ENCODE peak calls at places on chromosome 3, in seven cellular contexts. One of them, this sample, is unnamed.

GRCh38 chr3:193729601-193730000 is 136.6 kb downstream of the OPA1 start:
- DNase-seq in activated naive CD8-positive, alpha-beta T cell treated with anti-CD3 and anti-CD28 coated beads, Interleukin-2, amount 50 U/mL, for 16 hours: no peak
- DNase-seq in activated CD4-positive, alpha-beta memory T cell treated with anti-CD3 and anti-CD28 coated beads, Interleukin-2, amount 10 ng/mL, durations not matched to agents 7 days and 5 days: no peak
- DNase-seq in stimulated activated CD8-positive, alpha-beta memory T cell treated with anti-CD3 and anti-CD28 coated beads, Interleukin-7, amount 100 ng/mL, for 1 hour: no peak
- DNase-seq in fibroblast of lung: no peak
- DNase-seq in NCI-H1092: no peak
- DNase-seq in brain pericyte: no peak
- DNase-seq in this sample: no peak

GRCh38 chr3:196207159-196207832 is 3.9 kb downstream of the ZDHHC19 start:
- DNase-seq in activated CD4-positive, alpha-beta memory T cell treated with anti-CD3 and anti-CD28 coated beads, Interleukin-2, amount 10 ng/mL, durations not matched to agents 7 days and 5 days: peak
- DNase-seq in brain pericyte: no peak
- DNase-seq in activated naive CD8-positive, alpha-beta T cell treated with anti-CD3 and anti-CD28 coated beads, Interleukin-2, amount 50 U/mL, for 16 hours: no peak
- DNase-seq in fibroblast of lung: no peak
- DNase-seq in stimulated activated CD8-positive, alpha-beta memory T cell treated with anti-CD3 and anti-CD28 coated beads, Interleukin-7, amount 100 ng/mL, for 1 hour: no peak
- DNase-seq in NCI-H1092: no peak
- DNase-seq in this sample: peak

GRCh38 chr3:7750296-7750695 is 751.3 kb upstream of the LMCD1 start:
- DNase-seq in fibroblast of lung: no peak
- DNase-seq in brain pericyte: no peak
- DNase-seq in NCI-H1092: no peak
- DNase-seq in activated CD4-positive, alpha-beta memory T cell treated with anti-CD3 and anti-CD28 coated beads, Interleukin-2, amount 10 ng/mL, durations not matched to agents 7 days and 5 days: no peak
- DNase-seq in stimulated activated CD8-positive, alpha-beta memory T cell treated with anti-CD3 and anti-CD28 coated beads, Interleukin-7, amount 100 ng/mL, for 1 hour: no peak
- DNase-seq in activated naive CD8-positive, alpha-beta T cell treated with anti-CD3 and anti-CD28 coated beads, Interleukin-2, amount 50 U/mL, for 16 hours: no peak
- DNase-seq in this sample: no peak

GRCh38 chr3:32452009-32452408 is 50.6 kb downstream of the CMTM6 start:
- DNase-seq in activated CD4-positive, alpha-beta memory T cell treated with anti-CD3 and anti-CD28 coated beads, Interleukin-2, amount 10 ng/mL, durations not matched to agents 7 days and 5 days: no peak
- DNase-seq in brain pericyte: no peak
- DNase-seq in fibroblast of lung: no peak
- DNase-seq in stimulated activated CD8-positive, alpha-beta memory T cell treated with anti-CD3 and anti-CD28 coated beads, Interleukin-7, amount 100 ng/mL, for 1 hour: no peak
- DNase-seq in activated naive CD8-positive, alpha-beta T cell treated with anti-CD3 and anti-CD28 coated beads, Interleukin-2, amount 50 U/mL, for 16 hours: no peak
- DNase-seq in NCI-H1092: no peak
- DNase-seq in this sample: no peak

GRCh38 chr3:141710888-141711616 is 27.0 kb upstream of the RNF7 start:
- DNase-seq in NCI-H1092: no peak
- DNase-seq in brain pericyte: no peak
- DNase-seq in stimulated activated CD8-positive, alpha-beta memory T cell treated with anti-CD3 and anti-CD28 coated beads, Interleukin-7, amount 100 ng/mL, for 1 hour: no peak
- DNase-seq in fibroblast of lung: peak
- DNase-seq in activated CD4-positive, alpha-beta memory T cell treated with anti-CD3 and anti-CD28 coated beads, Interleukin-2, amount 10 ng/mL, durations not matched to agents 7 days and 5 days: no peak
- DNase-seq in activated naive CD8-positive, alpha-beta T cell treated with anti-CD3 and anti-CD28 coated beads, Interleukin-2, amount 50 U/mL, for 16 hours: no peak
- DNase-seq in this sample: peak

GRCh38 chr3:62604301-62604700 is 231.0 kb upstream of the FEZF2 start:
- DNase-seq in activated naive CD8-positive, alpha-beta T cell treated with anti-CD3 and anti-CD28 coated beads, Interleukin-2, amount 50 U/mL, for 16 hours: no peak
- DNase-seq in NCI-H1092: no peak
- DNase-seq in fibroblast of lung: peak
- DNase-seq in activated CD4-positive, alpha-beta memory T cell treated with anti-CD3 and anti-CD28 coated beads, Interleukin-2, amount 10 ng/mL, durations not matched to agents 7 days and 5 days: no peak
- DNase-seq in brain pericyte: no peak
- DNase-seq in stimulated activated CD8-positive, alpha-beta memory T cell treated with anti-CD3 and anti-CD28 coated beads, Interleukin-7, amount 100 ng/mL, for 1 hour: no peak
- DNase-seq in this sample: peak

GRCh38 chr3:12342151-12342550 is 53.3 kb downstream of the PPARG start:
- DNase-seq in brain pericyte: no peak
- DNase-seq in activated naive CD8-positive, alpha-beta T cell treated with anti-CD3 and anti-CD28 coated beads, Interleukin-2, amount 50 U/mL, for 16 hours: no peak
- DNase-seq in activated CD4-positive, alpha-beta memory T cell treated with anti-CD3 and anti-CD28 coated beads, Interleukin-2, amount 10 ng/mL, durations not matched to agents 7 days and 5 days: no peak
- DNase-seq in stimulated activated CD8-positive, alpha-beta memory T cell treated with anti-CD3 and anti-CD28 coated beads, Interleukin-7, amount 100 ng/mL, for 1 hour: no peak
- DNase-seq in NCI-H1092: no peak
- DNase-seq in fibroblast of lung: no peak
- DNase-seq in this sample: no peak

GRCh38 chr3:170670504-170670903 is 84.6 kb upstream of the SLC7A14 start:
- DNase-seq in brain pericyte: no peak
- DNase-seq in activated naive CD8-positive, alpha-beta T cell treated with anti-CD3 and anti-CD28 coated beads, Interleukin-2, amount 50 U/mL, for 16 hours: no peak
- DNase-seq in stimulated activated CD8-positive, alpha-beta memory T cell treated with anti-CD3 and anti-CD28 coated beads, Interleukin-7, amount 100 ng/mL, for 1 hour: no peak
- DNase-seq in fibroblast of lung: no peak
- DNase-seq in NCI-H1092: no peak
- DNase-seq in activated CD4-positive, alpha-beta memory T cell treated with anti-CD3 and anti-CD28 coated beads, Interleukin-2, amount 10 ng/mL, durations not matched to agents 7 days and 5 days: no peak
- DNase-seq in this sample: no peak

GRCh38 chr3:66480666-66481065 is 20.2 kb downstream of the LRIG1 start:
- DNase-seq in fibroblast of lung: peak
- DNase-seq in stimulated activated CD8-positive, alpha-beta memory T cell treated with anti-CD3 and anti-CD28 coated beads, Interleukin-7, amount 100 ng/mL, for 1 hour: no peak
- DNase-seq in brain pericyte: no peak
- DNase-seq in activated naive CD8-positive, alpha-beta T cell treated with anti-CD3 and anti-CD28 coated beads, Interleukin-2, amount 50 U/mL, for 16 hours: no peak
- DNase-seq in NCI-H1092: no peak
- DNase-seq in activated CD4-positive, alpha-beta memory T cell treated with anti-CD3 and anti-CD28 coated beads, Interleukin-2, amount 10 ng/mL, durations not matched to agents 7 days and 5 days: peak
- DNase-seq in this sample: peak

GRCh38 chr3:171458857-171459129 is 1.4 kb downstream of the TNIK start:
- DNase-seq in stimulated activated CD8-positive, alpha-beta memory T cell treated with anti-CD3 and anti-CD28 coated beads, Interleukin-7, amount 100 ng/mL, for 1 hour: no peak
- DNase-seq in NCI-H1092: no peak
- DNase-seq in fibroblast of lung: no peak
- DNase-seq in brain pericyte: no peak
- DNase-seq in activated naive CD8-positive, alpha-beta T cell treated with anti-CD3 and anti-CD28 coated beads, Interleukin-2, amount 50 U/mL, for 16 hours: no peak
- DNase-seq in activated CD4-positive, alpha-beta memory T cell treated with anti-CD3 and anti-CD28 coated beads, Interleukin-2, amount 10 ng/mL, durations not matched to agents 7 days and 5 days: peak
- DNase-seq in this sample: peak

GRCh38 chr3:183650554-183650953 is 15.1 kb downstream of the KLHL24 start:
- DNase-seq in fibroblast of lung: peak
- DNase-seq in NCI-H1092: no peak
- DNase-seq in stimulated activated CD8-positive, alpha-beta memory T cell treated with anti-CD3 and anti-CD28 coated beads, Interleukin-7, amount 100 ng/mL, for 1 hour: no peak
- DNase-seq in activated naive CD8-positive, alpha-beta T cell treated with anti-CD3 and anti-CD28 coated beads, Interleukin-2, amount 50 U/mL, for 16 hours: no peak
- DNase-seq in brain pericyte: no peak
- DNase-seq in activated CD4-positive, alpha-beta memory T cell treated with anti-CD3 and anti-CD28 coated beads, Interleukin-2, amount 10 ng/mL, durations not matched to agents 7 days and 5 days: no peak
- DNase-seq in this sample: no peak

GRCh38 chr3:35596611-35597010 is 42.7 kb upstream of the ARPP21 start:
- DNase-seq in activated naive CD8-positive, alpha-beta T cell treated with anti-CD3 and anti-CD28 coated beads, Interleukin-2, amount 50 U/mL, for 16 hours: no peak
- DNase-seq in NCI-H1092: no peak
- DNase-seq in fibroblast of lung: no peak
- DNase-seq in activated CD4-positive, alpha-beta memory T cell treated with anti-CD3 and anti-CD28 coated beads, Interleukin-2, amount 10 ng/mL, durations not matched to agents 7 days and 5 days: no peak
- DNase-seq in stimulated activated CD8-positive, alpha-beta memory T cell treated with anti-CD3 and anti-CD28 coated beads, Interleukin-7, amount 100 ng/mL, for 1 hour: no peak
- DNase-seq in brain pericyte: no peak
- DNase-seq in this sample: no peak

GRCh38 chr3:78580691-78581090 is 1187.1 kb downstream of the ROBO1 start:
- DNase-seq in activated CD4-positive, alpha-beta memory T cell treated with anti-CD3 and anti-CD28 coated beads, Interleukin-2, amount 10 ng/mL, durations not matched to agents 7 days and 5 days: no peak
- DNase-seq in fibroblast of lung: peak
- DNase-seq in NCI-H1092: no peak
- DNase-seq in activated naive CD8-positive, alpha-beta T cell treated with anti-CD3 and anti-CD28 coated beads, Interleukin-2, amount 50 U/mL, for 16 hours: no peak
- DNase-seq in stimulated activated CD8-positive, alpha-beta memory T cell treated with anti-CD3 and anti-CD28 coated beads, Interleukin-7, amount 100 ng/mL, for 1 hour: no peak
- DNase-seq in brain pericyte: no peak
- DNase-seq in this sample: peak

GRCh38 chr3:13345772-13346171 is 74.3 kb downstream of the NUP210 start:
- DNase-seq in NCI-H1092: no peak
- DNase-seq in activated naive CD8-positive, alpha-beta T cell treated with anti-CD3 and anti-CD28 coated beads, Interleukin-2, amount 50 U/mL, for 16 hours: no peak
- DNase-seq in fibroblast of lung: no peak
- DNase-seq in stimulated activated CD8-positive, alpha-beta memory T cell treated with anti-CD3 and anti-CD28 coated beads, Interleukin-7, amount 100 ng/mL, for 1 hour: no peak
- DNase-seq in activated CD4-positive, alpha-beta memory T cell treated with anti-CD3 and anti-CD28 coated beads, Interleukin-2, amount 10 ng/mL, durations not matched to agents 7 days and 5 days: no peak
- DNase-seq in brain pericyte: no peak
- DNase-seq in this sample: no peak

GRCh38 chr3:40382617-40382979 is 4.4 kb upstream of the ENTPD3 start:
- DNase-seq in fibroblast of lung: no peak
- DNase-seq in stimulated activated CD8-positive, alpha-beta memory T cell treated with anti-CD3 and anti-CD28 coated beads, Interleukin-7, amount 100 ng/mL, for 1 hour: no peak
- DNase-seq in activated naive CD8-positive, alpha-beta T cell treated with anti-CD3 and anti-CD28 coated beads, Interleukin-2, amount 50 U/mL, for 16 hours: no peak
- DNase-seq in activated CD4-positive, alpha-beta memory T cell treated with anti-CD3 and anti-CD28 coated beads, Interleukin-2, amount 10 ng/mL, durations not matched to agents 7 days and 5 days: no peak
- DNase-seq in brain pericyte: no peak
- DNase-seq in NCI-H1092: no peak
- DNase-seq in this sample: no peak

GRCh38 chr3:72761410-72761809 is 86.8 kb downstream of the SHQ1 start:
- DNase-seq in NCI-H1092: no peak
- DNase-seq in activated naive CD8-positive, alpha-beta T cell treated with anti-CD3 and anti-CD28 coated beads, Interleukin-2, amount 50 U/mL, for 16 hours: no peak
- DNase-seq in stimulated activated CD8-positive, alpha-beta memory T cell treated with anti-CD3 and anti-CD28 coated beads, Interleukin-7, amount 100 ng/mL, for 1 hour: no peak
- DNase-seq in fibroblast of lung: no peak
- DNase-seq in activated CD4-positive, alpha-beta memory T cell treated with anti-CD3 and anti-CD28 coated beads, Interleukin-2, amount 10 ng/mL, durations not matched to agents 7 days and 5 days: no peak
- DNase-seq in brain pericyte: no peak
- DNase-seq in this sample: no peak

GRCh38 chr3:30631237-30631961 is 25.0 kb downstream of the TGFBR2 start:
- DNase-seq in activated CD4-positive, alpha-beta memory T cell treated with anti-CD3 and anti-CD28 coated beads, Interleukin-2, amount 10 ng/mL, durations not matched to agents 7 days and 5 days: peak
- DNase-seq in stimulated activated CD8-positive, alpha-beta memory T cell treated with anti-CD3 and anti-CD28 coated beads, Interleukin-7, amount 100 ng/mL, for 1 hour: no peak
- DNase-seq in NCI-H1092: no peak
- DNase-seq in activated naive CD8-positive, alpha-beta T cell treated with anti-CD3 and anti-CD28 coated beads, Interleukin-2, amount 50 U/mL, for 16 hours: no peak
- DNase-seq in brain pericyte: no peak
- DNase-seq in fibroblast of lung: peak
- DNase-seq in this sample: no peak

GRCh38 chr3:175857666-175858270 is 998.6 kb downstream of the NAALADL2 start:
- DNase-seq in activated CD4-positive, alpha-beta memory T cell treated with anti-CD3 and anti-CD28 coated beads, Interleukin-2, amount 10 ng/mL, durations not matched to agents 7 days and 5 days: no peak
- DNase-seq in activated naive CD8-positive, alpha-beta T cell treated with anti-CD3 and anti-CD28 coated beads, Interleukin-2, amount 50 U/mL, for 16 hours: no peak
- DNase-seq in fibroblast of lung: peak
- DNase-seq in brain pericyte: no peak
- DNase-seq in NCI-H1092: no peak
- DNase-seq in stimulated activated CD8-positive, alpha-beta memory T cell treated with anti-CD3 and anti-CD28 coated beads, Interleukin-7, amount 100 ng/mL, for 1 hour: no peak
- DNase-seq in this sample: no peak

GRCh38 chr3:189298469-189299375 is 127.0 kb downstream of the TPRG1 start:
- DNase-seq in NCI-H1092: no peak
- DNase-seq in brain pericyte: no peak
- DNase-seq in activated naive CD8-positive, alpha-beta T cell treated with anti-CD3 and anti-CD28 coated beads, Interleukin-2, amount 50 U/mL, for 16 hours: no peak
- DNase-seq in stimulated activated CD8-positive, alpha-beta memory T cell treated with anti-CD3 and anti-CD28 coated beads, Interleukin-7, amount 100 ng/mL, for 1 hour: no peak
- DNase-seq in activated CD4-positive, alpha-beta memory T cell treated with anti-CD3 and anti-CD28 coated beads, Interleukin-2, amount 10 ng/mL, durations not matched to agents 7 days and 5 days: no peak
- DNase-seq in fibroblast of lung: peak
- DNase-seq in this sample: no peak

GRCh38 chr3:52188586-52189404 is 9.2 kb upstream of the ALAS1 start:
- DNase-seq in brain pericyte: no peak
- DNase-seq in NCI-H1092: no peak
- DNase-seq in stimulated activated CD8-positive, alpha-beta memory T cell treated with anti-CD3 and anti-CD28 coated beads, Interleukin-7, amount 100 ng/mL, for 1 hour: no peak
- DNase-seq in fibroblast of lung: no peak
- DNase-seq in activated naive CD8-positive, alpha-beta T cell treated with anti-CD3 and anti-CD28 coated beads, Interleukin-2, amount 50 U/mL, for 16 hours: no peak
- DNase-seq in activated CD4-positive, alpha-beta memory T cell treated with anti-CD3 and anti-CD28 coated beads, Interleukin-2, amount 10 ng/mL, durations not matched to agents 7 days and 5 days: no peak
- DNase-seq in this sample: no peak

GRCh38 chr3:62558549-62559112 is 185.3 kb upstream of the FEZF2 start:
- DNase-seq in fibroblast of lung: no peak
- DNase-seq in activated CD4-positive, alpha-beta memory T cell treated with anti-CD3 and anti-CD28 coated beads, Interleukin-2, amount 10 ng/mL, durations not matched to agents 7 days and 5 days: no peak
- DNase-seq in NCI-H1092: no peak
- DNase-seq in activated naive CD8-positive, alpha-beta T cell treated with anti-CD3 and anti-CD28 coated beads, Interleukin-2, amount 50 U/mL, for 16 hours: no peak
- DNase-seq in brain pericyte: no peak
- DNase-seq in stimulated activated CD8-positive, alpha-beta memory T cell treated with anti-CD3 and anti-CD28 coated beads, Interleukin-7, amount 100 ng/mL, for 1 hour: no peak
- DNase-seq in this sample: peak

GRCh38 chr3:186784820-186785516 is 1.6 kb downstream of the EIF4A2 start:
- DNase-seq in activated naive CD8-positive, alpha-beta T cell treated with anti-CD3 and anti-CD28 coated beads, Interleukin-2, amount 50 U/mL, for 16 hours: no peak
- DNase-seq in stimulated activated CD8-positive, alpha-beta memory T cell treated with anti-CD3 and anti-CD28 coated beads, Interleukin-7, amount 100 ng/mL, for 1 hour: no peak
- DNase-seq in activated CD4-positive, alpha-beta memory T cell treated with anti-CD3 and anti-CD28 coated beads, Interleukin-2, amount 10 ng/mL, durations not matched to agents 7 days and 5 days: no peak
- DNase-seq in brain pericyte: no peak
- DNase-seq in NCI-H1092: no peak
- DNase-seq in fibroblast of lung: no peak
- DNase-seq in this sample: no peak

GRCh38 chr3:31251083-31251482 is 281.6 kb upstream of the STT3B start:
- DNase-seq in NCI-H1092: no peak
- DNase-seq in stimulated activated CD8-positive, alpha-beta memory T cell treated with anti-CD3 and anti-CD28 coated beads, Interleukin-7, amount 100 ng/mL, for 1 hour: no peak
- DNase-seq in fibroblast of lung: no peak
- DNase-seq in activated CD4-positive, alpha-beta memory T cell treated with anti-CD3 and anti-CD28 coated beads, Interleukin-2, amount 10 ng/mL, durations not matched to agents 7 days and 5 days: no peak
- DNase-seq in activated naive CD8-positive, alpha-beta T cell treated with anti-CD3 and anti-CD28 coated beads, Interleukin-2, amount 50 U/mL, for 16 hours: no peak
- DNase-seq in brain pericyte: no peak
- DNase-seq in this sample: no peak

GRCh38 chr3:99644741-99645140 is 6.3 kb downstream of the COL8A1 start:
- DNase-seq in activated naive CD8-positive, alpha-beta T cell treated with anti-CD3 and anti-CD28 coated beads, Interleukin-2, amount 50 U/mL, for 16 hours: no peak
- DNase-seq in fibroblast of lung: no peak
- DNase-seq in brain pericyte: no peak
- DNase-seq in activated CD4-positive, alpha-beta memory T cell treated with anti-CD3 and anti-CD28 coated beads, Interleukin-2, amount 10 ng/mL, durations not matched to agents 7 days and 5 days: no peak
- DNase-seq in NCI-H1092: no peak
- DNase-seq in stimulated activated CD8-positive, alpha-beta memory T cell treated with anti-CD3 and anti-CD28 coated beads, Interleukin-7, amount 100 ng/mL, for 1 hour: no peak
- DNase-seq in this sample: no peak

GRCh38 chr3:101902041-101902440 is 52.7 kb downstream of the NFKBIZ start:
- DNase-seq in brain pericyte: peak
- DNase-seq in NCI-H1092: no peak
- DNase-seq in stimulated activated CD8-positive, alpha-beta memory T cell treated with anti-CD3 and anti-CD28 coated beads, Interleukin-7, amount 100 ng/mL, for 1 hour: no peak
- DNase-seq in fibroblast of lung: peak
- DNase-seq in activated CD4-positive, alpha-beta memory T cell treated with anti-CD3 and anti-CD28 coated beads, Interleukin-2, amount 10 ng/mL, durations not matched to agents 7 days and 5 days: no peak
- DNase-seq in activated naive CD8-positive, alpha-beta T cell treated with anti-CD3 and anti-CD28 coated beads, Interleukin-2, amount 50 U/mL, for 16 hours: no peak
- DNase-seq in this sample: peak

GRCh38 chr3:171563298-171563697 is 103.1 kb upstream of the TNIK start:
- DNase-seq in stimulated activated CD8-positive, alpha-beta memory T cell treated with anti-CD3 and anti-CD28 coated beads, Interleukin-7, amount 100 ng/mL, for 1 hour: no peak
- DNase-seq in brain pericyte: no peak
- DNase-seq in fibroblast of lung: no peak
- DNase-seq in NCI-H1092: no peak
- DNase-seq in activated naive CD8-positive, alpha-beta T cell treated with anti-CD3 and anti-CD28 coated beads, Interleukin-2, amount 50 U/mL, for 16 hours: no peak
- DNase-seq in activated CD4-positive, alpha-beta memory T cell treated with anti-CD3 and anti-CD28 coated beads, Interleukin-2, amount 10 ng/mL, durations not matched to agents 7 days and 5 days: no peak
- DNase-seq in this sample: no peak

This sample was measured in AG20443.